ENCODE peak calls at places on chromosomes 11 and 22, in five cellular contexts. M, B, V, T and J are unnamed samples.

GRCh38 chr22:33036881-33037280 is 21.3 kb downstream of the SYN3 start:
- DNase-seq in M (no peak), V (no peak), T (no peak), B (no peak), J (no peak)

GRCh38 chr11:134406264-134407185 is 5.5 kb downstream of the B3GAT1 start:
- DNase-seq in M (no peak), B (peak), V (no peak), T (no peak), J (no peak)

GRCh38 chr11:1399386-1400167 is 9.8 kb downstream of the BRSK2 start:
- DNase-seq in T (no peak), B (no peak), V (no peak), M (no peak), J (no peak)

GRCh38 chr22:19346677-19347265 is 55.3 kb upstream of the CLTCL1 start:
- DNase-seq in B (no peak), M (no peak), V (no peak), T (no peak), J (no peak)

GRCh38 chr11:36308577-36308976 is 12.5 kb downstream of the PRR5L start:
- DNase-seq in V (no peak), T (no peak), M (no peak), B (peak), J (no peak)

GRCh38 chr11:1440496-1440895 is 46.1 kb downstream of the MOB2 start:
- DNase-seq in M (no peak), B (no peak), T (no peak), V (no peak), J (no peak)

GRCh38 chr11:124867700-124868099 is 2.5 kb downstream of the ROBO3 start:
- DNase-seq in V (no peak), M (peak), T (no peak), B (peak), J (no peak)

GRCh38 chr11:68009391-68010000 is 631 bp upstream of the ALDH3B1 start:
- DNase-seq in V (no peak), M (peak), B (no peak), T (no peak), J (no peak)

GRCh38 chr22:40509401-40510134 is 127.0 kb downstream of the MRTFA start:
- DNase-seq in T (peak), B (peak), M (no peak), V (peak), J (no peak)

GRCh38 chr11:99198215-99198614 is 177.5 kb downstream of the CNTN5 start:
- DNase-seq in M (no peak), T (no peak), V (no peak), B (no peak), J (no peak)

GRCh38 chr11:93051181-93051580 is 81.7 kb downstream of the MTNR1B start:
- DNase-seq in B (no peak), M (no peak), T (no peak), V (no peak), J (no peak)

GRCh38 chr22:46069518-46070214 is 80.7 kb upstream of the PPARA start:
- DNase-seq in V (peak), B (peak), M (peak), T (peak), J (no peak)

GRCh38 chr11:11036185-11037161 is 178.6 kb upstream of the ZBED5 start:
- DNase-seq in B (peak), T (no peak), V (no peak), M (peak), J (peak)

GRCh38 chr22:49934144-49934890 is 15.9 kb downstream of the CRELD2 start:
- DNase-seq in V (no peak), M (no peak), B (peak), T (peak), J (no peak)

GRCh38 chr11:75547617-75548054 is 14.4 kb upstream of the SERPINH1 start:
- DNase-seq in T (peak), M (peak), B (peak), V (no peak), J (no peak)

GRCh38 chr11:10864688-10865087 is 6.8 kb upstream of the ZBED5 start:
- DNase-seq in M (no peak), B (no peak), V (no peak), T (no peak), J (no peak)

GRCh38 chr11:126817096-126817495 is 183.5 kb downstream of the KIRREL3 start:
- DNase-seq in B (peak), T (no peak), M (no peak), V (no peak), J (no peak)

GRCh38 chr11:70322653-70323052 is 52.2 kb downstream of the PPFIA1 start:
- DNase-seq in T (no peak), M (no peak), B (no peak), V (no peak), J (no peak)

GRCh38 chr22:17429516-17429915 is 60.3 kb downstream of the CECR2 start:
- DNase-seq in B (no peak), V (no peak), M (no peak), T (no peak), J (no peak)

GRCh38 chr22:46951973-46952372 is 189.5 kb downstream of the TBC1D22A start:
- DNase-seq in T (no peak), V (no peak), B (no peak), M (no peak), J (no peak)

GRCh38 chr11:15687342-15687741 is 572.6 kb downstream of the INSC start:
- DNase-seq in V (no peak), M (no peak), B (no peak), T (no peak), J (no peak)

GRCh38 chr11:64996710-64997380 is at the start of gene BATF2:
- DNase-seq in T (peak), V (no peak), B (peak), M (no peak), J (no peak)

GRCh38 chr11:10916674-10917073 is 58.8 kb upstream of the ZBED5 start:
- DNase-seq in M (no peak), B (peak), V (no peak), T (no peak), J (no peak)

GRCh38 chr11:16155448-16155847 is 200.9 kb downstream of the SOX6 start:
- DNase-seq in V (no peak), T (no peak), B (peak), M (no peak), J (no peak)

GRCh38 chr11:15828241-15828903 is 528.0 kb downstream of the SOX6 start:
- DNase-seq in T (no peak), B (no peak), M (no peak), V (no peak), J (no peak)

GRCh38 chr11:105783216-105783615 is 173.3 kb downstream of the GRIA4 start:
- DNase-seq in B (no peak), V (no peak), M (no peak), T (no peak), J (no peak)

GRCh38 chr11:44916797-44917196 is 33.9 kb downstream of the TP53I11 start:
- DNase-seq in V (no peak), T (no peak), M (peak), B (no peak), J (no peak)

GRCh38 chr11:86515297-86516094 is 140.8 kb downstream of the CCDC81 start:
- DNase-seq in M (no peak), B (peak), V (peak), T (no peak), J (no peak)
- TF ChIP-seq CTCF in M (no peak), B (no peak), V (no peak), T (no peak), J (no peak)

DNA sequence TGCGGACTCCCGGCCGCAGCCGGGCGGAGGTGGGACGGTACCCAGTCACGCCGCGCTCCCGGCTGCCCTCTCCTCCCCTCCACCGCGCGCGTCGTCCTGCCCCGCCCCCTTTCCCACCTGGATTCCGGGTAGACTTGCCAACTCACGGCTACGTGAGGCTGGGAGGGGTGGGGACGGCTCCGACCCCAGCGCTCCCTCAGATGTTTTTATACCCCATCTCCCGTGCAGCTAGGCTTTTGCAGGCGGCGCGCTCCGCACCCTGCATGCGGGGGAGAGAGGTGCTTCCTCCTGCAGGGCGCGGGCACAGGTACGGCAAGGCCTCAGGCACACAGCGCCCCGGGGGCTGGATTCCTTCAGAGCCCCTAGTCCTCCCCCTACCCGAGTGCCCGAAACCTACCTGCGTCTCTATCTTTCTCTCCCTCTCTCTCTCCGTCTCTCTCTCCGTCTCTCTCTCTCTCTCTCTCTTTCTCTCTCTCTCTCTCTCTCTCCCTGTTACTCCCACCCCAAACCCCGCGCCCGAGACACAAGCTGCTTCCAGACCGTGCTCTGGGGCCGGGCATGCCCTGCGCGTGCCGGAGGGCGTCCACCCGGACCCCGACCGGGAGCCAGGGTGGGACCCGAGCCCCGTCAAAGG is 1.9 kb downstream of the PDGFB start:
- DNase-seq in V (no peak), T (no peak), M (no peak), B (no peak), J (no peak)
- H3K4me3 ChIP-seq in V (no peak), T (peak), M (peak), B (peak), J (peak)

DNA sequence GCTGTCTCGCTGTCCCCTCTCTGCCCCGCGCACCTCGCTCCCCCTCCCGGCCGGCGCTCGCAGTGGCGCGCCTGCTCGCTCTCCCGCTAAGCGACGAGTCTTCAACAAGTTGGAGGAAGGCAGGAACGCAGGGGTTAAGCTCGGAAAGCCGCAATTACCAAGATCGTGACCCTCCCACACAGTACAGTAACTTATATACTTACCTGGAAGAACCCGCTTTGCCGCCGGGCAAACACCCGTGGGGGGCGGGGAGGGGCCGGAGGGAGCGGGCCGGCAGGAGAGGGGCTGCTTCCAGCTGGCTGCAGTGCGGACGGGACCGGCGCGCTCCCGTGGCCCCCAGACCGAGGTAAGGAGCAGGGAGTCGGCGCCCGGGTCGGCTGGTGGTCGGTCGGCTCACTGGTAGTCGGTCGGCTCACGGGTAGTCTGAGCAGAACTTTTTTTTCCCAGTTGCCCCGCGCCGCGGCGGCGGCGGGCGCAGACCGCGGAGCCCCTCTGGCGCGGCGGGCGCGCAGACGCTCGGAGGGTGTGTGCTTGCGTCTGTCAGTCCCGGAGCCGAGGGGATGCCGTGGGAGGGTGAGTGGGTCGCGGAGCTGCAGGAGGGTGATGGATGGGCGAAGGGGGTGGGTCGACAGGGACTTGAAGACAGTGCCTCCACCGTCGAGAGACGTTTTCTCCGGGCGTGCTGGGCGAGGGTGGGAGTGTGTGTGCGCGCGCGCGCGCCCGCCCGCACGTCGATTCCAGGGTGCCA is 101.2 kb upstream of the HSD17B12 start:
- DNase-seq in M (peak), T (no peak), B (peak), V (no peak), J (no peak)
- TF ChIP-seq CTCF in M (peak), T (peak), B (peak), V (peak), J (peak)

GRCh38 chr11:72584933-72585597 is 89.2 kb downstream of the PDE2A start:
- DNase-seq in T (no peak), M (no peak), V (no peak), B (no peak), J (no peak)
- H3K4me3 ChIP-seq in T (peak), M (no peak), V (no peak), B (no peak), J (no peak)

GRCh38 chr11:74345420-74345819 is 34.0 kb upstream of the P4HA3 start:
- DNase-seq in T (no peak), M (no peak), V (no peak), B (no peak), J (no peak)
- TF ChIP-seq CTCF in T (no peak), M (no peak), V (no peak), B (no peak), J (no peak)

DNA sequence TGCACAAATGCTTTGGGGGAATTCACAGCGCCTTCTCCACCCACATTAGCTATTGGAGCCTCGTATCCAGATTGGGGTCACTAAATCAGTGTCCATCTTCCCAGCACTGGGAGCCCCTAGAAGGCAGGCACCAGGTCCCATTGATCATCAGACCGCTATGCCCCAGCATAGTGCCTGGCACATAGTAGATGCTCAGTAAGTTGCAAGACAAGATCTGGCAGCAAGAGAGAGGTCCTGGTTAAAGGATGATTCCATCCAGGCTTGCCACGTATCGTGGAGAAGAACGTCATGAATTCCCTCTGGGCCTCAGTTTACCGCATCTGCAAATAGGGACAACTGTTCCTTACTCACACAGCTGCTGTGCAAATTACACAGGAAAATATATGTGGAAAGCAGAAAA is 1.7 kb downstream of the TMEM184B start:
- DNase-seq in T (no peak), B (no peak), M (no peak), V (no peak), J (no peak)
- H3K4me3 ChIP-seq in T (peak), B (no peak), M (no peak), V (no peak), J (no peak)

GRCh38 chr22:37818397-37819099 is 4.6 kb upstream of the GALR3 start:
- DNase-seq in V (no peak), M (peak), T (peak), B (peak), J (no peak)
- TF ChIP-seq CTCF in V (peak), M (peak), T (peak), B (peak), J (peak)

GRCh38 chr11:128692750-128693578 is 908 bp upstream of the FLI1 start:
- DNase-seq in M (peak), V (no peak), T (no peak), B (no peak), J (no peak)

GRCh38 chr11:128690746-128691091 is 3.2 kb upstream of the FLI1 start:
- DNase-seq in T (no peak), V (no peak), B (peak), M (no peak), J (no peak)

GRCh38 chr11:128689946-128690745 is 3.7 kb upstream of the FLI1 start:
- DNase-seq in M (no peak), V (no peak), B (no peak), T (no peak), J (no peak)

GRCh38 chr11:128689586-128689945 is 4.3 kb upstream of the FLI1 start:
- DNase-seq in M (no peak), T (no peak), V (no peak), B (no peak), J (no peak)

GRCh38 chr11:128691802-128692749 is 1.8 kb upstream of the FLI1 start:
- DNase-seq in M (no peak), V (no peak), B (no peak), T (no peak), J (no peak)
- H3K4me3 ChIP-seq in M (peak), V (peak), B (peak), T (peak), J (peak)